ENCODE peak calls at places on chromosome 15, in six cellular contexts. R is H1, P is neuronal stem cell, L is mesenchymal stem cell, H is H9, I is trophoblast cell. D is an unnamed sample. For H3K4me1, the result is how much of the 10 kb centered on the place peaks cover.

GRCh38 chr15:48602358-48603122 is 43.0 kb downstream of the FBN1 start:
- DNase-seq in R (no peak), P (no peak), L (peak), H (no peak), I (no peak), D (peak)

GRCh38 chr15:99407716-99408115 is 156.4 kb downstream of the LRRC28 start:
- DNase-seq in R (no peak), P (no peak), L (no peak), H (no peak), I (no peak), D (no peak)

GRCh38 chr15:47588968-47589367 is 128.3 kb upstream of the SEMA6D start:
- DNase-seq in R (no peak), P (no peak), L (no peak), H (no peak), I (peak), D (no peak)

GRCh38 chr15:81117136-81117535 is 16.9 kb upstream of the CFAP161 start:
- DNase-seq in R (no peak), P (no peak), L (no peak), H (no peak), I (no peak), D (peak)

GRCh38 chr15:91942676-91943417 is 89.3 kb downstream of the SLCO3A1 start:
- DNase-seq in R (no peak), P (no peak), L (peak), H (no peak), I (peak), D (peak)

GRCh38 chr15:96337354-96337990 is 7.0 kb downstream of the NR2F2 start:
- DNase-seq in R (no peak), P (no peak), L (no peak), H (no peak), I (no peak), D (no peak)

GRCh38 chr15:23642413-23643044 is 5.1 kb downstream of the MAGEL2 start:
- DNase-seq in R (peak), P (peak), L (peak), H (peak), I (peak), D (peak)

GRCh38 chr15:42156266-42156922 is at the start of gene PLA2G4F:
- DNase-seq in R (no peak), P (no peak), L (no peak), H (peak), I (peak), D (no peak)

GRCh38 chr15:98904466-98905048 is 103.0 kb downstream of the PGPEP1L start:
- DNase-seq in R (no peak), P (no peak), L (peak), H (peak), I (peak), D (peak)

GRCh38 chr15:55884223-55884622 is 109.2 kb downstream of the NEDD4 start:
- DNase-seq in R (no peak), P (no peak), L (no peak), H (no peak), I (no peak), D (peak)

GRCh38 chr15:88905576-88905975 is 7.6 kb downstream of the MFGE8 start:
- DNase-seq in R (no peak), P (no peak), L (no peak), H (no peak), I (no peak), D (no peak)

GRCh38 chr15:65077981-65078352 is 1.4 kb downstream of the KBTBD13 start:
- DNase-seq in R (peak), P (no peak), L (no peak), H (peak), I (peak), D (no peak)

GRCh38 chr15:32730677-32731654 is 13.2 kb downstream of the GREM1 start:
- DNase-seq in R (peak), P (peak), L (no peak), H (peak), I (peak), D (no peak)

GRCh38 chr15:78263351-78263781 is 996 bp upstream of the DNAJA4 start:
- DNase-seq in R (no peak), P (no peak), L (no peak), H (no peak), I (no peak), D (no peak)

GRCh38 chr15:78265137-78265460 is 737 bp downstream of the DNAJA4 start:
- DNase-seq in R (no peak), P (no peak), L (no peak), H (no peak), I (no peak), D (no peak)

GRCh38 chr15:78263907-78264303 is 457 bp upstream of the DNAJA4 start:
- DNase-seq in R (no peak), P (no peak), L (no peak), H (no peak), I (no peak), D (no peak)

GRCh38 chr15:78265752-78266224 is 1.4 kb downstream of the DNAJA4 start:
- DNase-seq in R (no peak), P (no peak), L (peak), H (no peak), I (no peak), D (peak)

DNA sequence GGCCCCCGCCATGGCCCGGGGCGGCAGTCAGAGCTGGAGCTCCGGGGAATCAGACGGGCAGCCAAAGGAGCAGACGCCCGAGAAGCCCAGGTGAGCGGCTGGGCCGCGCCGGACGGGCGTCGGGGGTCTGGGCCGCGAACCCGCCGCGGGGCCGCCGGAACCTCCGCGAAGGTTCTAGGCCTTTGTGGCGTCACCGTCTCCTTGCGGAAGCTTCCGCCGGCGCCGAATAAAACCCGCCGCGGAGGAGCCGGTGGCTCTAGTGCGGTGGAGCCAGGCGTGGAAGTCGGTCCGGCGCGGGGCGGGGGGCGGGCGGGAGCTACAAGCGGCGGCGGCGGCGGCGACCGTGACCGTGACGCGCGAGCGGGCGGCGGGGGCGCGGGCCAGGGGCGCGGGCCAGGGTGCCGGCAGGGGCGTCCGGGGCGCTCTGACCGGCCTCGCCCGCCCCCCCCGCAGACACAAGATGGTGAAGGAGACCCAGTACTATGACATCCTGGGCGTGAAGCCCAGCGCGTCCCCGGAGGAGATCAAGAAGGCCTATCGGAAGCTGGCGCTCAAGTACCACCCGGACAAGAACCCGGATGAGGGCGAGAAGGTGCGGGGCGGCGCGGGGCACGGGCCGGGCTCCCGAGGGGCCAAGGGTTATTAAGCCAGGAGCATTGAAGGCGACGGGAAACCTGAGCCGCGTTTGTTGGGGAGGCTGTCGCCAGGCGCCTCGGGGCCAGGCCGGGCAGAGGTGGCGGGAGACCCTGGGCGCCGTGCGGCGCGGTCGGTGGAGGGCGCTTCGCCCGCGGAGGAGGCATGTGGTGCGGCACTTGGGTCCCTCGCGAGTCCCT is at the start of gene DNAJA4:
- DNase-seq in R (peak), P (no peak), L (no peak), H (peak), I (no peak), D (no peak)
- H3K4me2 ChIP-seq in R (peak), P (no peak), L (no peak), H (no peak), I (peak), D (no peak)

GRCh38 chr15:35546581-35547381 is 816 bp upstream of the DPH6 start:
- DNase-seq in R (no peak), P (no peak), L (no peak), H (no peak), I (no peak), D (no peak)
- H3K14ac ChIP-seq in R (no peak), P (no peak), L (no peak), H (no peak), I (peak), D (peak)

GRCh38 chr15:60574801-60575631 is 96.1 kb upstream of the ICE2 start:
- DNase-seq in R (no peak), P (no peak), L (peak), H (no peak), I (no peak), D (peak)

GRCh38 chr15:60576515-60576914 is 97.6 kb upstream of the ICE2 start:
- DNase-seq in R (no peak), P (no peak), L (no peak), H (no peak), I (no peak), D (no peak)

GRCh38 chr15:60575995-60576394 is 97.1 kb upstream of the ICE2 start:
- DNase-seq in R (no peak), P (no peak), L (peak), H (no peak), I (no peak), D (peak)

GRCh38 chr15:60572462-60573214 is 93.7 kb upstream of the ICE2 start:
- DNase-seq in R (no peak), P (no peak), L (no peak), H (no peak), I (no peak), D (no peak)

GRCh38 chr15:60573936-60574335 is 95.0 kb upstream of the ICE2 start:
- DNase-seq in R (no peak), P (no peak), L (no peak), H (no peak), I (no peak), D (no peak)
- H3K4me1 ChIP-seq in R (under half), P (under half), L (under half), H (under half), I (under half), D (under half)

GRCh38 chr15:52337198-52337853 is 41.7 kb upstream of the MYO5C start:
- DNase-seq in R (no peak), P (no peak), L (peak), H (no peak), I (no peak), D (peak)
- H3K4me2 ChIP-seq in R (no peak), P (no peak), L (no peak), H (no peak), I (no peak), D (peak)

GRCh38 chr15:70227122-70227521 is 129.4 kb upstream of the TLE3 start:
- DNase-seq in R (no peak), P (no peak), L (no peak), H (no peak), I (no peak), D (no peak)
- H3K14ac ChIP-seq in R (no peak), P (no peak), L (no peak), H (no peak), I (no peak), D (no peak)

DNA sequence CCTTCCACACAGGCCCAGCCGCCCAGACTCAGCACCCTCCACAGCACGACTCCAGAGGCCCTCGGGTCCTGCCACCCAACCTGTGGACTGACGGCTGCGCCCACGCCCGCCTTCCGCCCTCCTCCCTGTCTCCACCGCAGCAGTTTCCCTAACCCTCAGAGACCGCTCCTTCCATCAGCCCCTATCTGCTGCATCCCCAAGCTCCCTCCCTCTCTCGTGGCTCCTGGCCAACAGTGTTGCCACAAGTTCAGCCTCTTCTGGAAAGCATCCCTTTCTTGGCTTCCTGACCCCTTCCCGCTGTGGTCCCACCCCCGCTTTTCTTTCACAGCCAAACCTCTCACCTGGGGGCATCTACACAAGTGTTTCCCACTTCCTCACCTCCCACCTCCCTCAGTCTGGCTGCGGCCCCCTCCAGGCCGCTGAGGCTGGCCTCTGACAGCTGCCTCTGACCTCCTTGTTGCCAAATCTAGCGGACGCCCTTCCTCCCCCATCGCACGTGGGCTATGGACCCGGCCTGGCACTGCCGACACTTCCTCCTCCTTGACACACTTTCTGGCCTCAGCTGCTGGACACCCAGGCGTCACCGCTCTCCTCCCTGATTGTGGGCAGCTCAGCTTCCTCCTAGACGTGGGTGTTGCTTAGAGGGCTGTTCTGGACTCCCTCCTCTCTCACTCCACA is 168.8 kb upstream of the TLE3 start:
- DNase-seq in R (no peak), P (no peak), L (no peak), H (no peak), I (no peak), D (no peak)
- H3K4me1 ChIP-seq in R (under half), P (under half), L (under half), H (under half), I (under half), D (under half)

DNA sequence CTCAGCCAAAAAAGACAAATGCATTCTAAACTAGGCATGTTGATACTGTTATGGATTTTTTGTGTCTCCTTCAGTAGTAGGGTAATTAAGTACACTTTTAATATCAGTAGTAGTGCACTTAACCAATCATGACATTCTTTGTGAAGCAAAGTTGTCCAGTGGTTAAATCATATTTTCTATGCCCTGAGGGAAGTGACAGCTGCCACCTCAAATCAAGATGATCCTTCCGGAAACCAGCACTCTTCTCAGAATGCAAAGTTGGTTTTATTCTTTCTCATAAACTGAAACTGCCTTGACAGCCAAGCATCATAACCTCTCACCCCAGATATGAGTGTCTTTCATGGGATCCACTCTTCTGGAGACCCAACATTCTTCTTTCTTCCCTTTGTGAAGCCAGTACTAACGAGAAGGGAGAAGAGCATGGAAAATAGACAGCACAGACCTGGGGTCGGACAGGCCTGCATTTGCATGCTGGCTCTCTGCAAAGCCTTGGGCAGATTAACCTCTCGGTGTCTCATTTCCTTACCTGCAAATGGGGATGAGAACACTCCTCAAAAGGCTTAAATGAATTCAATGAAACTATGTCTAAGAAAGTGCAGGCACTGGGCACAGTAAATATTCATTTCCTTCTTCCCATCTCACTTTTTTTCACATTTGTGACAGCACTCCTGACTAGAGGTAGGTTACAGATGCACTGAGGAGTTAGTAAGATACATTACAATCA is 13.2 kb downstream of the AAGAB start:
- DNase-seq in R (no peak), P (no peak), L (no peak), H (no peak), I (no peak), D (no peak)
- H3K4me2 ChIP-seq in R (no peak), P (no peak), L (no peak), H (no peak), I (no peak), D (no peak)

DNA sequence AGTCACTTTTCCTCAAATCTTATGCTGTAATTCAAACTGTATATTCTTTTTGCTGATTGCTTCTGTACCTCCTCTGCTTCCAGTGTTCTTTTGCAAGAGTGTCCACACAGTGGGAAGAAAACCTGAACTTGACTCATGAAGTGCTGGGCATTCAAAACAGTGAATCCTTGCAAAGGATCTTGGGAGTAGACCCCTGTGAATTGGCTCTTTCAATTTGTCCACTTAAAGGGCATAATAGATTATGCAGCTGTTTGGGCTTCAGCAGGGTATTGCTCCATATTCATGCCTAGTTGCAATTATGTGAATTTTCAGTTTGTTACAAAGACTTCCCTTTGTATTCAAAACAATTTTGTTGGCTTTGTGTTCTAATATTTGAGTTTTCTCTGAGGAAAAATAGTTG is 11.4 kb downstream of the ZFAND6 start:
- DNase-seq in R (no peak), P (no peak), L (peak), H (no peak), I (no peak), D (peak)
- H3K14ac ChIP-seq in R (no peak), P (no peak), L (no peak), H (no peak), I (no peak), D (no peak)